ENCODE peak calls at places on chromosome 4, in ten cellular contexts. One of them, this sample, is unnamed.
A peak's percentile ranks its signal among the peaks of the same experiment; 100 is the strongest.

GRCh38 chr4:105061720-105062119 is 85.0 kb upstream of the TET2 start:
- DNase-seq in psoas muscle: no peak
- DNase-seq in activated T-cell treated with anti-CD3 and anti-CD28 coated beads, Interleukin-2, amount 50 U/mL, for 72 hours: no peak
- DNase-seq in T-helper 9 cell: no peak
- DNase-seq in osteocyte: no peak
- DNase-seq in EL: no peak
- DNase-seq in NB4: peak; percentile 80
- DNase-seq in gastrocnemius medialis: no peak
- DNase-seq in D341Med: no peak
- DNase-seq in activated CD4-positive, alpha-beta T cell treated with anti-CD3 and anti-CD28 coated beads, Interleukin-2, amount 10 ng/mL, durations not matched to agents 7 days and 5 days: no peak
- DNase-seq in this sample: no peak

GRCh38 chr4:7333801-7334421 is 100.8 kb downstream of the PSAPL1 start:
- DNase-seq in T-helper 9 cell: no peak
- DNase-seq in osteocyte: no peak
- DNase-seq in activated CD4-positive, alpha-beta T cell treated with anti-CD3 and anti-CD28 coated beads, Interleukin-2, amount 10 ng/mL, durations not matched to agents 7 days and 5 days: no peak
- DNase-seq in gastrocnemius medialis: no peak
- DNase-seq in D341Med: no peak
- DNase-seq in activated T-cell treated with anti-CD3 and anti-CD28 coated beads, Interleukin-2, amount 50 U/mL, for 72 hours: no peak
- DNase-seq in psoas muscle: peak; percentile 43
- DNase-seq in NB4: no peak
- DNase-seq in EL: no peak
- DNase-seq in this sample: no peak

GRCh38 chr4:10783351-10783750 is 98.8 kb upstream of the CLNK start:
- DNase-seq in T-helper 9 cell: no peak
- DNase-seq in activated T-cell treated with anti-CD3 and anti-CD28 coated beads, Interleukin-2, amount 50 U/mL, for 72 hours: no peak
- DNase-seq in activated CD4-positive, alpha-beta T cell treated with anti-CD3 and anti-CD28 coated beads, Interleukin-2, amount 10 ng/mL, durations not matched to agents 7 days and 5 days: no peak
- DNase-seq in gastrocnemius medialis: no peak
- DNase-seq in NB4: no peak
- DNase-seq in psoas muscle: no peak
- DNase-seq in D341Med: no peak
- DNase-seq in osteocyte: no peak
- DNase-seq in EL: peak; percentile 53
- DNase-seq in this sample: no peak

GRCh38 chr4:6926681-6927478 is 17.3 kb downstream of the TBC1D14 start:
- DNase-seq in NB4: peak; percentile 66
- DNase-seq in activated CD4-positive, alpha-beta T cell treated with anti-CD3 and anti-CD28 coated beads, Interleukin-2, amount 10 ng/mL, durations not matched to agents 7 days and 5 days: peak; percentile 74
- DNase-seq in osteocyte: no peak
- DNase-seq in activated T-cell treated with anti-CD3 and anti-CD28 coated beads, Interleukin-2, amount 50 U/mL, for 72 hours: peak; percentile 59
- DNase-seq in psoas muscle: no peak
- DNase-seq in EL: no peak
- DNase-seq in D341Med: no peak
- DNase-seq in gastrocnemius medialis: no peak
- DNase-seq in T-helper 9 cell: peak; percentile 66
- DNase-seq in this sample: peak; percentile 91

GRCh38 chr4:89268572-89269180 is 38.9 kb downstream of the GPRIN3 start:
- DNase-seq in T-helper 9 cell: no peak
- DNase-seq in activated CD4-positive, alpha-beta T cell treated with anti-CD3 and anti-CD28 coated beads, Interleukin-2, amount 10 ng/mL, durations not matched to agents 7 days and 5 days: no peak
- DNase-seq in gastrocnemius medialis: no peak
- DNase-seq in osteocyte: no peak
- DNase-seq in D341Med: no peak
- DNase-seq in psoas muscle: no peak
- DNase-seq in activated T-cell treated with anti-CD3 and anti-CD28 coated beads, Interleukin-2, amount 50 U/mL, for 72 hours: no peak
- DNase-seq in EL: no peak
- DNase-seq in NB4: no peak
- DNase-seq in this sample: no peak

GRCh38 chr4:152014280-152014679 is 253.5 kb upstream of the GATB start:
- DNase-seq in EL: no peak
- DNase-seq in psoas muscle: no peak
- DNase-seq in gastrocnemius medialis: no peak
- DNase-seq in osteocyte: no peak
- DNase-seq in T-helper 9 cell: no peak
- DNase-seq in activated CD4-positive, alpha-beta T cell treated with anti-CD3 and anti-CD28 coated beads, Interleukin-2, amount 10 ng/mL, durations not matched to agents 7 days and 5 days: peak; percentile 73
- DNase-seq in NB4: no peak
- DNase-seq in D341Med: no peak
- DNase-seq in activated T-cell treated with anti-CD3 and anti-CD28 coated beads, Interleukin-2, amount 50 U/mL, for 72 hours: peak; percentile 34
- DNase-seq in this sample: no peak

GRCh38 chr4:52958232-52958631 is 96.1 kb downstream of the RASL11B start:
- DNase-seq in gastrocnemius medialis: no peak
- DNase-seq in activated T-cell treated with anti-CD3 and anti-CD28 coated beads, Interleukin-2, amount 50 U/mL, for 72 hours: no peak
- DNase-seq in NB4: no peak
- DNase-seq in EL: no peak
- DNase-seq in psoas muscle: no peak
- DNase-seq in T-helper 9 cell: no peak
- DNase-seq in activated CD4-positive, alpha-beta T cell treated with anti-CD3 and anti-CD28 coated beads, Interleukin-2, amount 10 ng/mL, durations not matched to agents 7 days and 5 days: no peak
- DNase-seq in D341Med: no peak
- DNase-seq in osteocyte: no peak
- DNase-seq in this sample: no peak

GRCh38 chr4:189773909-189774308 is 166.8 kb upstream of the FRG1 start:
- DNase-seq in osteocyte: no peak
- DNase-seq in NB4: peak; percentile 80
- DNase-seq in activated CD4-positive, alpha-beta T cell treated with anti-CD3 and anti-CD28 coated beads, Interleukin-2, amount 10 ng/mL, durations not matched to agents 7 days and 5 days: no peak
- DNase-seq in gastrocnemius medialis: no peak
- DNase-seq in EL: peak; percentile 71
- DNase-seq in activated T-cell treated with anti-CD3 and anti-CD28 coated beads, Interleukin-2, amount 50 U/mL, for 72 hours: no peak
- DNase-seq in T-helper 9 cell: no peak
- DNase-seq in psoas muscle: no peak
- DNase-seq in D341Med: no peak
- DNase-seq in this sample: no peak

GRCh38 chr4:137421796-137422195 is 110.5 kb downstream of the PCDH18 start:
- DNase-seq in T-helper 9 cell: no peak
- DNase-seq in NB4: peak; percentile 12
- DNase-seq in activated T-cell treated with anti-CD3 and anti-CD28 coated beads, Interleukin-2, amount 50 U/mL, for 72 hours: no peak
- DNase-seq in osteocyte: no peak
- DNase-seq in gastrocnemius medialis: no peak
- DNase-seq in EL: peak; percentile 34
- DNase-seq in activated CD4-positive, alpha-beta T cell treated with anti-CD3 and anti-CD28 coated beads, Interleukin-2, amount 10 ng/mL, durations not matched to agents 7 days and 5 days: no peak
- DNase-seq in psoas muscle: no peak
- DNase-seq in D341Med: no peak
- DNase-seq in this sample: no peak

GRCh38 chr4:181897935-181898334 is 345.3 kb upstream of the TENM3 start:
- DNase-seq in T-helper 9 cell: no peak
- DNase-seq in NB4: no peak
- DNase-seq in gastrocnemius medialis: no peak
- DNase-seq in osteocyte: no peak
- DNase-seq in activated CD4-positive, alpha-beta T cell treated with anti-CD3 and anti-CD28 coated beads, Interleukin-2, amount 10 ng/mL, durations not matched to agents 7 days and 5 days: no peak
- DNase-seq in D341Med: no peak
- DNase-seq in psoas muscle: no peak
- DNase-seq in activated T-cell treated with anti-CD3 and anti-CD28 coated beads, Interleukin-2, amount 50 U/mL, for 72 hours: no peak
- DNase-seq in EL: peak; percentile 78
- DNase-seq in this sample: no peak

GRCh38 chr4:128006592-128006991 is 41.4 kb downstream of the ABHD18 start:
- DNase-seq in gastrocnemius medialis: no peak
- DNase-seq in D341Med: no peak
- DNase-seq in activated CD4-positive, alpha-beta T cell treated with anti-CD3 and anti-CD28 coated beads, Interleukin-2, amount 10 ng/mL, durations not matched to agents 7 days and 5 days: no peak
- DNase-seq in activated T-cell treated with anti-CD3 and anti-CD28 coated beads, Interleukin-2, amount 50 U/mL, for 72 hours: no peak
- DNase-seq in psoas muscle: no peak
- DNase-seq in osteocyte: no peak
- DNase-seq in NB4: peak; percentile 12
- DNase-seq in T-helper 9 cell: no peak
- DNase-seq in EL: peak; percentile 45
- DNase-seq in this sample: no peak

GRCh38 chr4:169723207-169723606 is 34.5 kb downstream of the HPF1 start:
- DNase-seq in EL: no peak
- DNase-seq in activated CD4-positive, alpha-beta T cell treated with anti-CD3 and anti-CD28 coated beads, Interleukin-2, amount 10 ng/mL, durations not matched to agents 7 days and 5 days: no peak
- DNase-seq in D341Med: peak; percentile 51
- DNase-seq in osteocyte: no peak
- DNase-seq in NB4: peak; percentile 16
- DNase-seq in psoas muscle: no peak
- DNase-seq in activated T-cell treated with anti-CD3 and anti-CD28 coated beads, Interleukin-2, amount 50 U/mL, for 72 hours: no peak
- DNase-seq in gastrocnemius medialis: no peak
- DNase-seq in T-helper 9 cell: no peak
- DNase-seq in this sample: no peak

GRCh38 chr4:24001486-24001885 is 111.6 kb upstream of the PPARGC1A start:
- DNase-seq in D341Med: no peak
- DNase-seq in osteocyte: no peak
- DNase-seq in gastrocnemius medialis: no peak
- DNase-seq in psoas muscle: no peak
- DNase-seq in activated T-cell treated with anti-CD3 and anti-CD28 coated beads, Interleukin-2, amount 50 U/mL, for 72 hours: no peak
- DNase-seq in T-helper 9 cell: no peak
- DNase-seq in EL: no peak
- DNase-seq in NB4: no peak
- DNase-seq in activated CD4-positive, alpha-beta T cell treated with anti-CD3 and anti-CD28 coated beads, Interleukin-2, amount 10 ng/mL, durations not matched to agents 7 days and 5 days: no peak
- DNase-seq in this sample: no peak

GRCh38 chr4:113383111-113383785 is 333.8 kb downstream of the ANK2 start:
- DNase-seq in EL: peak; percentile 61
- DNase-seq in NB4: no peak
- DNase-seq in gastrocnemius medialis: peak; percentile 28
- DNase-seq in activated T-cell treated with anti-CD3 and anti-CD28 coated beads, Interleukin-2, amount 50 U/mL, for 72 hours: no peak
- DNase-seq in D341Med: no peak
- DNase-seq in activated CD4-positive, alpha-beta T cell treated with anti-CD3 and anti-CD28 coated beads, Interleukin-2, amount 10 ng/mL, durations not matched to agents 7 days and 5 days: no peak
- DNase-seq in psoas muscle: no peak
- DNase-seq in T-helper 9 cell: no peak
- DNase-seq in osteocyte: no peak
- DNase-seq in this sample: no peak

GRCh38 chr4:158805628-158806471 is 37.0 kb downstream of the FNIP2 start:
- DNase-seq in NB4: peak; percentile 33
- DNase-seq in T-helper 9 cell: no peak
- DNase-seq in activated CD4-positive, alpha-beta T cell treated with anti-CD3 and anti-CD28 coated beads, Interleukin-2, amount 10 ng/mL, durations not matched to agents 7 days and 5 days: no peak
- DNase-seq in D341Med: peak; percentile 77
- DNase-seq in osteocyte: no peak
- DNase-seq in activated T-cell treated with anti-CD3 and anti-CD28 coated beads, Interleukin-2, amount 50 U/mL, for 72 hours: no peak
- DNase-seq in gastrocnemius medialis: peak; percentile 68
- DNase-seq in EL: no peak
- DNase-seq in psoas muscle: no peak
- DNase-seq in this sample: no peak

GRCh38 chr4:80831383-80832361 is 198.8 kb upstream of the BMP3 start:
- DNase-seq in osteocyte: no peak
- DNase-seq in activated CD4-positive, alpha-beta T cell treated with anti-CD3 and anti-CD28 coated beads, Interleukin-2, amount 10 ng/mL, durations not matched to agents 7 days and 5 days: no peak
- DNase-seq in NB4: no peak
- DNase-seq in activated T-cell treated with anti-CD3 and anti-CD28 coated beads, Interleukin-2, amount 50 U/mL, for 72 hours: no peak
- DNase-seq in EL: peak; percentile 25
- DNase-seq in gastrocnemius medialis: no peak
- DNase-seq in T-helper 9 cell: no peak
- DNase-seq in D341Med: no peak
- DNase-seq in psoas muscle: no peak
- DNase-seq in this sample: no peak

GRCh38 chr4:149980941-149981340 is 97.3 kb upstream of the DCLK2 start:
- DNase-seq in EL: peak; percentile 60
- DNase-seq in T-helper 9 cell: peak; percentile 20
- DNase-seq in activated CD4-positive, alpha-beta T cell treated with anti-CD3 and anti-CD28 coated beads, Interleukin-2, amount 10 ng/mL, durations not matched to agents 7 days and 5 days: peak; percentile 63
- DNase-seq in D341Med: peak; percentile 63
- DNase-seq in gastrocnemius medialis: no peak
- DNase-seq in osteocyte: no peak
- DNase-seq in NB4: peak; percentile 47
- DNase-seq in psoas muscle: peak; percentile 52
- DNase-seq in activated T-cell treated with anti-CD3 and anti-CD28 coated beads, Interleukin-2, amount 50 U/mL, for 72 hours: peak; percentile 52
- DNase-seq in this sample: peak; percentile 64

GRCh38 chr4:100843897-100844296 is 326.1 kb upstream of the EMCN start:
- DNase-seq in EL: no peak
- DNase-seq in gastrocnemius medialis: no peak
- DNase-seq in activated T-cell treated with anti-CD3 and anti-CD28 coated beads, Interleukin-2, amount 50 U/mL, for 72 hours: no peak
- DNase-seq in T-helper 9 cell: no peak
- DNase-seq in activated CD4-positive, alpha-beta T cell treated with anti-CD3 and anti-CD28 coated beads, Interleukin-2, amount 10 ng/mL, durations not matched to agents 7 days and 5 days: no peak
- DNase-seq in NB4: no peak
- DNase-seq in osteocyte: no peak
- DNase-seq in psoas muscle: no peak
- DNase-seq in D341Med: no peak
- DNase-seq in this sample: no peak

GRCh38 chr4:116885579-116885978 is 199.8 kb downstream of the TRAM1L1 start:
- DNase-seq in activated CD4-positive, alpha-beta T cell treated with anti-CD3 and anti-CD28 coated beads, Interleukin-2, amount 10 ng/mL, durations not matched to agents 7 days and 5 days: no peak
- DNase-seq in NB4: no peak
- DNase-seq in D341Med: no peak
- DNase-seq in gastrocnemius medialis: no peak
- DNase-seq in psoas muscle: no peak
- DNase-seq in activated T-cell treated with anti-CD3 and anti-CD28 coated beads, Interleukin-2, amount 50 U/mL, for 72 hours: no peak
- DNase-seq in T-helper 9 cell: no peak
- DNase-seq in osteocyte: no peak
- DNase-seq in EL: no peak
- DNase-seq in this sample: no peak

GRCh38 chr4:90000995-90001394 is 106.3 kb downstream of the MMRN1 start:
- DNase-seq in activated CD4-positive, alpha-beta T cell treated with anti-CD3 and anti-CD28 coated beads, Interleukin-2, amount 10 ng/mL, durations not matched to agents 7 days and 5 days: no peak
- DNase-seq in activated T-cell treated with anti-CD3 and anti-CD28 coated beads, Interleukin-2, amount 50 U/mL, for 72 hours: no peak
- DNase-seq in D341Med: no peak
- DNase-seq in psoas muscle: no peak
- DNase-seq in T-helper 9 cell: no peak
- DNase-seq in NB4: no peak
- DNase-seq in osteocyte: no peak
- DNase-seq in gastrocnemius medialis: no peak
- DNase-seq in EL: no peak
- DNase-seq in this sample: no peak

GRCh38 chr4:145297556-145297955 is 117.2 kb upstream of the OTUD4 start:
- DNase-seq in T-helper 9 cell: no peak
- DNase-seq in psoas muscle: no peak
- DNase-seq in NB4: no peak
- DNase-seq in gastrocnemius medialis: no peak
- DNase-seq in osteocyte: no peak
- DNase-seq in activated CD4-positive, alpha-beta T cell treated with anti-CD3 and anti-CD28 coated beads, Interleukin-2, amount 10 ng/mL, durations not matched to agents 7 days and 5 days: no peak
- DNase-seq in activated T-cell treated with anti-CD3 and anti-CD28 coated beads, Interleukin-2, amount 50 U/mL, for 72 hours: no peak
- DNase-seq in EL: no peak
- DNase-seq in D341Med: no peak
- DNase-seq in this sample: no peak

GRCh38 chr4:148093065-148093464 is 349.1 kb downstream of the NR3C2 start:
- DNase-seq in NB4: no peak
- DNase-seq in activated T-cell treated with anti-CD3 and anti-CD28 coated beads, Interleukin-2, amount 50 U/mL, for 72 hours: no peak
- DNase-seq in D341Med: no peak
- DNase-seq in psoas muscle: no peak
- DNase-seq in T-helper 9 cell: no peak
- DNase-seq in osteocyte: no peak
- DNase-seq in gastrocnemius medialis: no peak
- DNase-seq in activated CD4-positive, alpha-beta T cell treated with anti-CD3 and anti-CD28 coated beads, Interleukin-2, amount 10 ng/mL, durations not matched to agents 7 days and 5 days: no peak
- DNase-seq in EL: no peak
- DNase-seq in this sample: no peak

GRCh38 chr4:79578613-79579012 is 170.6 kb upstream of the GK2 start:
- DNase-seq in EL: no peak
- DNase-seq in gastrocnemius medialis: no peak
- DNase-seq in psoas muscle: no peak
- DNase-seq in NB4: peak; percentile 75
- DNase-seq in D341Med: no peak
- DNase-seq in T-helper 9 cell: no peak
- DNase-seq in osteocyte: no peak
- DNase-seq in activated CD4-positive, alpha-beta T cell treated with anti-CD3 and anti-CD28 coated beads, Interleukin-2, amount 10 ng/mL, durations not matched to agents 7 days and 5 days: no peak
- DNase-seq in activated T-cell treated with anti-CD3 and anti-CD28 coated beads, Interleukin-2, amount 50 U/mL, for 72 hours: no peak
- DNase-seq in this sample: no peak

GRCh38 chr4:105714071-105714521 is 5.5 kb downstream of the GSTCD start:
- DNase-seq in D341Med: no peak
- DNase-seq in activated T-cell treated with anti-CD3 and anti-CD28 coated beads, Interleukin-2, amount 50 U/mL, for 72 hours: no peak
- DNase-seq in gastrocnemius medialis: no peak
- DNase-seq in osteocyte: no peak
- DNase-seq in psoas muscle: no peak
- DNase-seq in EL: peak; percentile 53
- DNase-seq in T-helper 9 cell: no peak
- DNase-seq in activated CD4-positive, alpha-beta T cell treated with anti-CD3 and anti-CD28 coated beads, Interleukin-2, amount 10 ng/mL, durations not matched to agents 7 days and 5 days: no peak
- DNase-seq in NB4: peak; percentile 51
- DNase-seq in this sample: no peak

GRCh38 chr4:186204103-186204559 is 12.8 kb downstream of the CYP4V2 start:
- DNase-seq in gastrocnemius medialis: no peak
- DNase-seq in psoas muscle: no peak
- DNase-seq in D341Med: no peak
- DNase-seq in EL: no peak
- DNase-seq in NB4: no peak
- DNase-seq in activated CD4-positive, alpha-beta T cell treated with anti-CD3 and anti-CD28 coated beads, Interleukin-2, amount 10 ng/mL, durations not matched to agents 7 days and 5 days: peak; percentile 50
- DNase-seq in osteocyte: no peak
- DNase-seq in activated T-cell treated with anti-CD3 and anti-CD28 coated beads, Interleukin-2, amount 50 U/mL, for 72 hours: no peak
- DNase-seq in T-helper 9 cell: no peak
- DNase-seq in this sample: peak; percentile 27

GRCh38 chr4:11623726-11624037 is 195.0 kb upstream of the HS3ST1 start:
- DNase-seq in gastrocnemius medialis: no peak
- DNase-seq in T-helper 9 cell: no peak
- DNase-seq in EL: no peak
- DNase-seq in activated T-cell treated with anti-CD3 and anti-CD28 coated beads, Interleukin-2, amount 50 U/mL, for 72 hours: no peak
- DNase-seq in psoas muscle: no peak
- DNase-seq in NB4: peak; percentile 21
- DNase-seq in D341Med: no peak
- DNase-seq in osteocyte: no peak
- DNase-seq in activated CD4-positive, alpha-beta T cell treated with anti-CD3 and anti-CD28 coated beads, Interleukin-2, amount 10 ng/mL, durations not matched to agents 7 days and 5 days: peak; percentile 11
- DNase-seq in this sample: peak; percentile 17

GRCh38 chr4:128974203-128974602 is 119.1 kb downstream of the SCLT1 start:
- DNase-seq in activated CD4-positive, alpha-beta T cell treated with anti-CD3 and anti-CD28 coated beads, Interleukin-2, amount 10 ng/mL, durations not matched to agents 7 days and 5 days: no peak
- DNase-seq in T-helper 9 cell: no peak
- DNase-seq in EL: peak; percentile 10
- DNase-seq in activated T-cell treated with anti-CD3 and anti-CD28 coated beads, Interleukin-2, amount 50 U/mL, for 72 hours: no peak
- DNase-seq in osteocyte: no peak
- DNase-seq in NB4: no peak
- DNase-seq in gastrocnemius medialis: no peak
- DNase-seq in D341Med: no peak
- DNase-seq in psoas muscle: no peak
- DNase-seq in this sample: no peak

GRCh38 chr4:5730993-5731975 is 20.3 kb downstream of the EVC start:
- DNase-seq in gastrocnemius medialis: no peak
- DNase-seq in activated T-cell treated with anti-CD3 and anti-CD28 coated beads, Interleukin-2, amount 50 U/mL, for 72 hours: no peak
- DNase-seq in activated CD4-positive, alpha-beta T cell treated with anti-CD3 and anti-CD28 coated beads, Interleukin-2, amount 10 ng/mL, durations not matched to agents 7 days and 5 days: no peak
- DNase-seq in psoas muscle: peak; percentile 45
- DNase-seq in D341Med: no peak
- DNase-seq in NB4: peak; percentile 67
- DNase-seq in T-helper 9 cell: no peak
- DNase-seq in EL: peak; percentile 34
- DNase-seq in osteocyte: no peak
- DNase-seq in this sample: no peak

This sample was measured in CD4-positive, CD25-positive, alpha-beta regulatory T cell.